ENCODE peak calls at places on chromosomes 3 and 15, in nine cellular contexts. E, W, D, G, F, K, U, L and T are unnamed samples.
A peak's percentile ranks its signal among the peaks of the same experiment; 100 is the strongest.

GRCh38 chr15:51307811-51308210 is 30.6 kb downstream of the CYP19A1 start:
- DNase-seq in E (no peak), W (no peak), D (no peak), G (no peak), F (no peak), K (no peak), U (no peak), L (no peak), T (no peak)

GRCh38 chr3:183777016-183777618 is 48.3 kb downstream of the MAP6D1 start:
- DNase-seq in E (no peak), W (no peak), D (no peak), G (no peak), F (no peak), K (no peak), U (no peak), L (no peak), T (no peak)

GRCh38 chr3:114221165-114221880 is 16.1 kb downstream of the ZNF80 start:
- DNase-seq in E (peak; percentile 43), W (peak; percentile 56), D (no peak), G (no peak), F (no peak), K (peak; percentile 16), U (no peak), L (peak; percentile 74), T (no peak)

GRCh38 chr3:138833908-138834358 is 795 bp downstream of the PIK3CB start:
- DNase-seq in E (no peak), W (no peak), D (no peak), G (no peak), F (no peak), K (no peak), U (no peak), L (no peak), T (no peak)

GRCh38 chr3:56111651-56112250 is 356.5 kb downstream of the ERC2 start:
- DNase-seq in E (no peak), W (no peak), D (no peak), G (no peak), F (no peak), K (no peak), U (no peak), L (no peak), T (no peak)

GRCh38 chr15:73927003-73927475 is 777 bp downstream of the LOXL1 start:
- DNase-seq in E (peak; percentile 72), W (peak; percentile 33), D (peak; percentile 55), G (peak; percentile 20), F (peak; percentile 84), K (no peak), U (no peak), L (peak; percentile 19), T (peak; percentile 83)

GRCh38 chr15:79474252-79474651 is 42.1 kb downstream of the MINAR1 start:
- DNase-seq in E (no peak), W (no peak), D (no peak), G (no peak), F (no peak), K (peak; percentile 26), U (no peak), L (no peak), T (no peak)

GRCh38 chr15:71515375-71516186 is 294.8 kb upstream of the NR2E3 start:
- DNase-seq in E (no peak), W (no peak), D (no peak), G (no peak), F (no peak), K (no peak), U (no peak), L (no peak), T (no peak)

GRCh38 chr15:59611277-59612260 is at the start of gene GCNT3:
- DNase-seq in E (no peak), W (no peak), D (no peak), G (no peak), F (no peak), K (no peak), U (no peak), L (no peak), T (no peak)

GRCh38 chr15:29822685-29823459 is 604 bp upstream of the TJP1 start:
- DNase-seq in E (peak; percentile 66), W (no peak), D (no peak), G (no peak), F (peak; percentile 84), K (peak; percentile 49), U (no peak), L (no peak), T (peak; percentile 87)

GRCh38 chr15:23645379-23646164 is 2.1 kb downstream of the MAGEL2 start:
- DNase-seq in E (no peak), W (no peak), D (no peak), G (no peak), F (no peak), K (no peak), U (no peak), L (no peak), T (no peak)